ENCODE peak calls at places on chromosomes 2 and 18, in six cellular contexts. G, J, F, C, N and X are unnamed samples.

GRCh38 chr2:70709275-70709674 is 58.7 kb downstream of the ADD2 start:
- DNase-seq in G (no peak), J (no peak), F (no peak), C (no peak), N (no peak), X (no peak)

GRCh38 chr2:224847961-224848850 is 132.0 kb upstream of the CCDC195 start:
- DNase-seq in G (no peak), J (peak; percentile 90), F (no peak), C (no peak), N (no peak), X (no peak)

GRCh38 chr2:193482557-193482956 is 1287.8 kb upstream of the TMEFF2 start:
- DNase-seq in G (no peak), J (no peak), F (no peak), C (no peak), N (no peak), X (no peak)

GRCh38 chr2:164430166-164430783 is 191.0 kb downstream of the GRB14 start:
- DNase-seq in G (no peak), J (peak; percentile 64), F (no peak), C (no peak), N (peak; percentile 39), X (peak; percentile 70)

GRCh38 chr2:238913931-238914647 is 66.2 kb downstream of the TWIST2 start:
- DNase-seq in G (no peak), J (no peak), F (peak; percentile 27), C (no peak), N (no peak), X (no peak)

GRCh38 chr2:100813527-100813926 is 6.4 kb upstream of the NPAS2 start:
- DNase-seq in G (no peak), J (peak; percentile 49), F (no peak), C (no peak), N (no peak), X (no peak)

GRCh38 chr2:237201461-237202287 is 116.0 kb downstream of the COPS8 start:
- DNase-seq in G (peak; percentile 14), J (peak; percentile 96), F (peak; percentile 81), C (no peak), N (peak; percentile 55), X (no peak)

GRCh38 chr2:128276878-128277675 is 41.6 kb downstream of the HS6ST1 start:
- DNase-seq in G (peak; percentile 7), J (no peak), F (peak; percentile 24), C (no peak), N (no peak), X (no peak)

GRCh38 chr18:24395049-24395780 is 2.4 kb downstream of the OSBPL1A start:
- DNase-seq in G (no peak), J (peak; percentile 38), F (no peak), C (no peak), N (no peak), X (no peak)

GRCh38 chr18:34942276-34942675 is 98.9 kb upstream of the MAPRE2 start:
- DNase-seq in G (no peak), J (no peak), F (no peak), C (no peak), N (no peak), X (no peak)

GRCh38 chr2:98253461-98254073 is 92.7 kb upstream of the CNGA3 start:
- DNase-seq in G (no peak), J (no peak), F (no peak), C (no peak), N (no peak), X (no peak)

GRCh38 chr18:56445422-56445821 is 193.0 kb downstream of the TXNL1 start:
- DNase-seq in G (no peak), J (no peak), F (no peak), C (no peak), N (no peak), X (no peak)

GRCh38 chr2:190804182-190804795 is 76.3 kb upstream of the GLS start:
- DNase-seq in G (no peak), J (peak; percentile 56), F (no peak), C (no peak), N (no peak), X (no peak)

GRCh38 chr2:168626096-168626495 is 170.0 kb downstream of the CERS6 start:
- DNase-seq in G (peak; percentile 31), J (no peak), F (no peak), C (no peak), N (no peak), X (no peak)

DNA sequence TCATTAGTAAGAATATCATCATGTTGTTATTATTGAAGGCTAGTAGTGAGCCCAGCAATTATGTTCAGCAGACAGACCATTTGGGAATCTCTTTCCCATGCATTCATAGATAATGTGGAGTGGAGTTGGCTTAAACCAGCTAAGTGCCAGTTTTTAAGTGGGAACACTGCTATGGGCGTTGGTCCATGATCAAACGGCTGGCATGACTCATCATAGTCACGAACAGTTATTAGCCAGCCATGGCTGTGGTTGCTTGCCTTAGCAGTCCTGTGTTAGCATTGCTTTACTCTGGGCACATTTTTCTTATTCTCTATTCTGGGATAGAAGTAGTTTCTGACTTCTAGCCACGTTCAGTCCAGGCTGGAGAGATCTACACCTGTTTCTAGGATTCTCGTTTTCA is 17.7 kb downstream of the EIF4E2 start:
- DNase-seq in G (no peak), J (peak; percentile 84), F (no peak), C (no peak), N (no peak), X (no peak)
- H3K27ac ChIP-seq in G (peak overlapping the region; percentile 14), J (peak overlapping the region; percentile 64), F (no peak overlapping the region), C (no peak overlapping the region), N (no peak overlapping the region), X (no peak overlapping the region)

GRCh38 chr18:22828171-22828570 is 105.0 kb upstream of the RBBP8 start:
- DNase-seq in G (no peak), J (no peak), F (no peak), C (no peak), N (no peak), X (no peak)
- H3K27ac ChIP-seq in G (no peak overlapping the region), J (no peak overlapping the region), F (no peak overlapping the region), C (no peak overlapping the region), N (no peak overlapping the region), X (no peak overlapping the region)

GRCh38 chr2:114537777-114538176 is 95.3 kb downstream of the DPP10 start:
- DNase-seq in G (no peak), J (no peak), F (no peak), C (no peak), N (no peak), X (no peak)

GRCh38 chr2:114534728-114535084 is 92.3 kb downstream of the DPP10 start:
- DNase-seq in G (no peak), J (no peak), F (no peak), C (no peak), N (no peak), X (no peak)

GRCh38 chr2:114534051-114534727 is 91.7 kb downstream of the DPP10 start:
- DNase-seq in G (no peak), J (no peak), F (no peak), C (no peak), N (no peak), X (no peak)
- H3K27ac ChIP-seq in G (no peak overlapping the region), J (no peak overlapping the region), F (peak overlapping the region; percentile 27), C (no peak overlapping the region), N (no peak overlapping the region), X (no peak overlapping the region)

GRCh38 chr2:54626884-54627283 is 96.6 kb upstream of the EML6 start:
- DNase-seq in G (no peak), J (no peak), F (no peak), C (no peak), N (no peak), X (no peak)
- H3K27ac ChIP-seq in G (no peak overlapping the region), J (no peak overlapping the region), F (no peak overlapping the region), C (no peak overlapping the region), N (no peak overlapping the region), X (no peak overlapping the region)

DNA sequence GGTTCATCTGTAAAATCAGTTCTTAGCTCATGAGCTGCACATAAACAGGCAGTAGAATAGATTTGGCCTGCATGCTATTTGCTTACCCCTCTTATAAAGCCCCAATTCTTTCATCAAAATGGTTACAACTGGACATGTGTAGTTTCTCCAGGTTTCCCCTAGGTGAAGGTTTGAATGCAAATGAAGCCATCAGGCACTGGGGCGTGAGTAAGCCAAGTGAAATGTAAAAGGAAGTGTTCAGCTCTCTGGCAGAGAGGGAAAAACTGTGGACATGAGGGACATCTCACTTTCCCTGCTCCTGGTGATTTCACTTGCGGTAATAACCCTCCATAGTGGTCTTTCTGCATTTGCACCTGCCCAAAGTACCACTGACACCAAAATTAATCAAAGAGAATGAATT is 1402.3 kb upstream of the LRRTM1 start:
- DNase-seq in G (no peak), J (no peak), F (no peak), C (no peak), N (no peak), X (peak; percentile 17)
- H3K27ac ChIP-seq in G (no peak overlapping the region), J (no peak overlapping the region), F (no peak overlapping the region), C (no peak overlapping the region), N (no peak overlapping the region), X (no peak overlapping the region)

GRCh38 chr2:26352892-26353291 is 6.3 kb upstream of the ADGRF3 start:
- DNase-seq in G (no peak), J (peak; percentile 8), F (no peak), C (no peak), N (no peak), X (no peak)
- H3K27ac ChIP-seq in G (no peak overlapping the region), J (no peak overlapping the region), F (no peak overlapping the region), C (no peak overlapping the region), N (no peak overlapping the region), X (no peak overlapping the region)

GRCh38 chr2:188776634-188777033 is 197.5 kb upstream of the COL3A1 start:
- DNase-seq in G (no peak), J (peak; percentile 81), F (no peak), C (no peak), N (no peak), X (no peak)
- H3K27ac ChIP-seq in G (no peak overlapping the region), J (no peak overlapping the region), F (no peak overlapping the region), C (no peak overlapping the region), N (no peak overlapping the region), X (no peak overlapping the region)

GRCh38 chr2:240551809-240552208 is 6.0 kb downstream of the ANKMY1 start:
- DNase-seq in G (no peak), J (no peak), F (no peak), C (no peak), N (no peak), X (no peak)
- H3K27ac ChIP-seq in G (no peak overlapping the region), J (no peak overlapping the region), F (no peak overlapping the region), C (no peak overlapping the region), N (no peak overlapping the region), X (no peak overlapping the region)